ENCODE peak calls at places on chromosome 21, in ten cellular contexts. O is pons; T is left kidney; S is fibroblast of pulmonary artery; Z is HT1080; X is body of pancreas; L is H54; E is CD8-positive, alpha-beta memory T cell; V is nucleus accumbens; H is tibial artery. F is an unnamed sample.

GRCh38 chr21:14768042-14768441 is 221.9 kb upstream of the SAMSN1 start:
- DNase-seq in O (no peak), T (no peak), S (no peak), Z (no peak), X (no peak), L (no peak), E (no peak), V (no peak), H (no peak), F (no peak)

GRCh38 chr21:16942703-16943102 is 570.1 kb upstream of the CXADR start:
- DNase-seq in O (no peak), T (no peak), S (peak), Z (peak), X (no peak), L (no peak), E (no peak), V (no peak), H (no peak), F (no peak)

GRCh38 chr21:34144224-34144623 is 70.8 kb downstream of the MRPS6 start:
- DNase-seq in O (no peak), T (no peak), S (no peak), Z (no peak), X (no peak), L (no peak), E (no peak), V (no peak), H (peak), F (no peak)

GRCh38 chr21:44083631-44084291 is 23.4 kb upstream of the PWP2 start:
- DNase-seq in O (no peak), T (no peak), S (no peak), Z (no peak), X (no peak), L (no peak), E (peak), V (no peak), H (no peak), F (peak)

GRCh38 chr21:42626171-42626570 is 27.2 kb upstream of the PDE9A start:
- DNase-seq in O (no peak), T (no peak), S (no peak), Z (no peak), X (no peak), L (no peak), E (no peak), V (no peak), H (no peak), F (no peak)

GRCh38 chr21:36073181-36073580 is 3.4 kb downstream of the CBR1 start:
- DNase-seq in O (peak), T (no peak), S (no peak), Z (no peak), X (no peak), L (no peak), E (no peak), V (no peak), H (no peak), F (no peak)

GRCh38 chr21:39690454-39690853 is 54.5 kb upstream of the IGSF5 start:
- DNase-seq in O (peak), T (no peak), S (no peak), Z (no peak), X (no peak), L (no peak), E (no peak), V (no peak), H (no peak), F (no peak)

GRCh38 chr21:29305561-29305960 is 6.8 kb downstream of the BACH1 start:
- DNase-seq in O (no peak), T (no peak), S (no peak), Z (no peak), X (no peak), L (no peak), E (no peak), V (no peak), H (no peak), F (no peak)

GRCh38 chr21:45265721-45266517 is 21.8 kb downstream of the POFUT2 start:
- DNase-seq in O (no peak), T (no peak), S (no peak), Z (no peak), X (no peak), L (no peak), E (no peak), V (no peak), H (peak), F (peak)

GRCh38 chr21:44710756-44711326 is 531 bp downstream of the TSPEAR start:
- DNase-seq in O (no peak), T (peak), S (no peak), Z (no peak), X (no peak), L (no peak), E (no peak), V (no peak), H (peak), F (no peak)

GRCh38 chr21:32198369-32198768 is 80.5 kb downstream of the MIS18A start:
- DNase-seq in O (no peak), T (no peak), S (no peak), Z (no peak), X (no peak), L (no peak), E (no peak), V (no peak), H (no peak), F (no peak)